ENCODE peak calls at places on chromosomes 2 and 18, in four cellular contexts. U, M, R and H are unnamed samples.

GRCh38 chr2:128775064-128775347 is 456.3 kb upstream of the HS6ST1 start:
- DNase-seq in U (no peak), M (no peak), R (peak), H (peak)

GRCh38 chr2:5799348-5799747 is 107.2 kb downstream of the SOX11 start:
- DNase-seq in U (no peak), M (no peak), R (no peak), H (no peak)

GRCh38 chr2:200081221-200081620 is 125.8 kb downstream of the MAIP1 start:
- DNase-seq in U (no peak), M (no peak), R (no peak), H (no peak)

GRCh38 chr2:52034706-52035105 is 1002.8 kb upstream of the NRXN1 start:
- DNase-seq in U (no peak), M (no peak), R (no peak), H (no peak)

GRCh38 chr18:56999823-57000222 is 147.1 kb upstream of the BOD1L2 start:
- DNase-seq in U (no peak), M (no peak), R (no peak), H (no peak)

GRCh38 chr2:207505180-207505579 is 24.6 kb upstream of the CREB1 start:
- DNase-seq in U (no peak), M (no peak), R (no peak), H (no peak)

GRCh38 chr2:113202305-113203216 is 28.8 kb downstream of the PSD4 start:
- DNase-seq in U (no peak), M (no peak), R (no peak), H (no peak)

GRCh38 chr18:33051397-33051796 is 278.6 kb upstream of the KLHL14 start:
- DNase-seq in U (no peak), M (no peak), R (peak), H (no peak)

GRCh38 chr2:215765729-215766360 is 247.5 kb downstream of the MREG start:
- DNase-seq in U (no peak), M (no peak), R (no peak), H (no peak)

GRCh38 chr18:58898427-58898826 is 33.8 kb downstream of the ZNF532 start:
- DNase-seq in U (no peak), M (no peak), R (no peak), H (no peak)

GRCh38 chr18:64244571-64244970 is 95.7 kb upstream of the LINC00305 start:
- DNase-seq in U (no peak), M (no peak), R (no peak), H (no peak)

DNA sequence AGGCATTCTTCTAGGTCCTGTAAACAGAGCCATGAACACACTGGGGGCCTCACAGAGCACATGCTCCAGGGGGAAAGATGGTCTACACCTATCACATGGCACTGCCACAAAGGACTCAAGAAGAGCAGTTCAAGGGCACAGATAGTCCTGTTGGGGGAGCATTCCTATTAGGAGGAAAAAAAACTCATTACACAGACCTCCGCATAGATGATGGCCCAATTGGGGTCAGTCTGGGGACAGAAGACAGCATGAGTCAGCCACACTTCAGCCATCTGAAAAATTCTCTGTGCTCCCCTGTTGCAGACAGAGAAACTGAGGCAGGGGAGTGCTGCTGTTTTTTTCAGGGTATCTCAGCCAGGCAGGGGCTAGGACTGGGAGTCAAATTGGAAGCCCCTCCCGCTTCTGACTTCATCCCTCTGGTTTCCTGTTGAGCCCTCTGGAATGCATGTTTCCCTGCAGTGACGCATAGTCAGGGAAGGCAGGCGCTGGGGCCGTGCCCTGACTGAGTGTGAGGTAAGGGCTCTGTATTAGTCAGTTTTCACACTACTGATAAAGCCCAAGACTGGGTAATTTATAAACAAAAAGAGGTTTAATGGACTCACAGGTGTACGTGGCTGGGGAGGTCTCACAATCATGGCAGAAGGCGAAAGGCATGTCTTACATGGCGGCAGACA is 67.9 kb downstream of the RHOB start:
- DNase-seq in U (peak), M (no peak), R (no peak), H (no peak)
- H3K4me3 ChIP-seq in U (no peak), M (no peak), R (no peak), H (no peak)

DNA sequence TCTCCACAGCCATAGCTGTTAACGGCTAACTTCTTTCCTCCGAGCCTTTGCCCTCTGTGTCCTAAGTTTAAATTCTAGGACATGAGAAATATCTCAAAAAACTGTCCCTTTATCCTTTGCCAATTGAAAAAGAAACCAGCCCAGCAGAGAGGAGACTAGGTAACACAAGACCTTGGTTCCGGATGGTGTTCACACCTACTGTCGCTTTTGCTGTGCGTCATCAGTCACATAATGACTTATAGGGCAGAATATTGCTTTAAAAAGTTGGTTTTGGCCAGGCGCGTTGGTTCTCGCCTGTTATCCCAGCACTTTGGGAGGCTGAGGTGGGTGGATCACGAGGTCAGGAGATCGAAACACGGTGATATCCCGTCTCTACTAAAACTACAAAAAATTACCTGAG is 66.2 kb downstream of the SP3 start:
- DNase-seq in U (no peak), M (no peak), R (no peak), H (no peak)
- H3K4me3 ChIP-seq in U (no peak), M (no peak), R (no peak), H (no peak)

GRCh38 chr2:181682026-181682789 is 1.9 kb upstream of the NEUROD1 start:
- DNase-seq in U (no peak), M (no peak), R (no peak), H (no peak)

GRCh38 chr2:181679544-181679979 is 755 bp downstream of the NEUROD1 start:
- DNase-seq in U (no peak), M (no peak), R (no peak), H (no peak)

GRCh38 chr2:181678744-181679543 is 1.4 kb downstream of the NEUROD1 start:
- DNase-seq in U (no peak), M (no peak), R (no peak), H (no peak)

GRCh38 chr2:181680937-181681811 is 857 bp upstream of the NEUROD1 start:
- DNase-seq in U (no peak), M (no peak), R (no peak), H (no peak)

DNA sequence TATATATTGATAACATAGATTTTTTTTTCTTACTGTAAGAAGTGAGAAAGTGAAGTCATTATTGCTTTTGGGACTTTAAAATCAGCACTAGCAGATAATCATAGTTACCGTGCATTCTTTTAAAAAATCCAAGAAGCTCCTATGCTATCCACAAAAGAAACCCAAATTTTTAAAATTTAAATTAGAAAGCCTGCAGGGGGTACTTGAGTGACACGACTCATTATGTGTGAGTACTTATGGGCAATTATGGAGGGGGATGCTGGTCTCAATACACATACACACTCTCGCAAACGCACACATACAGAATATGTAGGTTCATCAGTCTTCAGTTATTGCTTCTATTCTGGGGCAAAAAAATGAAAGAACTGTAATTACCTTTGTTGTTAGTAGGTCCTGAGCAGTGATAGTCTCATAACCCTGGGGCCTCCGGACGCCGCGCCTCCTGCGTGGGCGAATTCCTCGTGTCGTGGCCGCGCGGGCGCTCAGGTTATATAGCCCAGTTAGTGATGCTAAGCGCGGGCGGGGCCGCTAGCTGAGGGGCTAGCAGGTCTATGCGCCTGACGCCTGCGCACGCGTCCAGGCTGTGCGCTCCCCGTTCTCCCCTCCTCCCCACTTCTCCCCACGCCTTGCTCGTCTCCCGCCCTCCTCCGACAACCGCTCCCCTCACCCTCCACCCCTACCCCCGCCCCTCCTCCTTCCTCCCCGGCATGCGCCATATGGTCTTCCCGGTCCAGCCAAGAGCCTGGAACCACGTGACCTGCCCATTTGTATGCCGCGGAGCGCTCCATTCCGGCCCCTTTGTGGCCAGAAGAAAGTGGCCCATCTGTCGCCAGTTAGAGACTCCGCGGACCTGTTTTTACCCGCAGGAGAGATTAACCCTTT is at the start of gene NEUROD1:
- DNase-seq in U (no peak), M (no peak), R (no peak), H (no peak)
- H3K4me3 ChIP-seq in U (peak), M (peak), R (no peak), H (no peak)

GRCh38 chr2:96508521-96509113 is 3.5 kb upstream of the NEURL3 start:
- DNase-seq in U (peak), M (no peak), R (no peak), H (peak)
- H3K4me3 ChIP-seq in U (no peak), M (peak), R (no peak), H (no peak)

GRCh38 chr18:3625717-3626091 is 175.7 kb downstream of the TGIF1 start:
- DNase-seq in U (no peak), M (no peak), R (no peak), H (no peak)
- H3K4me3 ChIP-seq in U (no peak), M (no peak), R (no peak), H (no peak)

DNA sequence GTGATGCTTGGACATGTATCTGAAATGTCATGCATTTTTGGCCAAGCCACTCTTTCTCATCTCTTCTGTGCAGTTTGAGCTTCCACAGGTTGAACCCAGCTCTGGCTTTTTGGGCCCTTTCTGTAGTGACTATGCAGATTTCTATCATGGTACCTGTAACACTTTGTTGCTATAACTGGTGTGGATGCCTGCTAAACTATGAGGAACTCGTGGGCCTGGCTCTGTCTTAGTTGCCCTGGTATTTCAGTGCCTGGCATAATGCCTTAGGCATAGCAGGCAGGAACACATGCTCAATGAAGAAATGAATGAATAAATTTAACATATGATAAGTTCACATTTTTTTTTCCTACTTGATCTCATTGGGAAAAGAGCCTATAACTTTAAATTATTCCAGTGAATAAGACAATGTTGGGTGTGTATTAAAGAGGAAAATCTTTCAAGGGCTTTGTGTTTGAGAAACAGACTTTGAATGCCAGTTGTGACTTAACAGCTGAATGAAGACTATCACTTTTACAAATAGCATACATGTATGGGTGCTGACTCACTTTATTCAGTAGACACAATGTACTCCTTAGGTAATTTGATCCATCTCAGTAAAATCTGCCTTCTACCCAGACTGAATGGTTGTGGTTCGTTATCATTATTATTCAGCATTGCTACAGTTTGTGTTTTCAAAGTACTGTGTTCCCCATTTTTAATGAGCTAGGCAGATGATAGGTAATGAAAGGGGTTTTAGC is 86.4 kb upstream of the MAP4K3 start:
- DNase-seq in U (no peak), M (no peak), R (no peak), H (no peak)
- H3K4me3 ChIP-seq in U (no peak), M (no peak), R (no peak), H (no peak)

GRCh38 chr2:238868616-238869292 is 20.9 kb downstream of the TWIST2 start:
- DNase-seq in U (peak), M (peak), R (no peak), H (no peak)
- H3K4me3 ChIP-seq in U (no peak), M (no peak), R (no peak), H (peak)

GRCh38 chr2:226906439-226906796 is 70.6 kb downstream of the RHBDD1 start:
- DNase-seq in U (no peak), M (no peak), R (no peak), H (no peak)
- H3K4me3 ChIP-seq in U (no peak), M (no peak), R (no peak), H (no peak)